ENCODE peak calls at places on chromosomes 5 and 9, in seven cellular contexts. U, A, Y, F, N, C and Q are unnamed samples.

GRCh38 chr5:127358274-127358673 is 67.7 kb downstream of the MEGF10 start:
- DNase-seq in U (no peak), A (no peak), Y (no peak), F (no peak), N (no peak), C (no peak), Q (no peak)

GRCh38 chr9:121765021-121765950 is 113.9 kb downstream of the DAB2IP start:
- DNase-seq in U (no peak), A (peak), Y (peak), F (no peak), N (peak), C (no peak), Q (no peak)

GRCh38 chr5:61918606-61919005 is 387.4 kb upstream of the KIF2A start:
- DNase-seq in U (no peak), A (no peak), Y (no peak), F (no peak), N (no peak), C (no peak), Q (no peak)

GRCh38 chr9:126802343-126803059 is 2.3 kb upstream of the ZBTB43 start:
- DNase-seq in U (no peak), A (no peak), Y (no peak), F (no peak), N (no peak), C (no peak), Q (no peak)

GRCh38 chr9:83569326-83569725 is 31.1 kb upstream of the FRMD3 start:
- DNase-seq in U (no peak), A (no peak), Y (no peak), F (no peak), N (no peak), C (no peak), Q (no peak)

GRCh38 chr9:4137755-4138154 is 162.1 kb downstream of the GLIS3 start:
- DNase-seq in U (no peak), A (no peak), Y (no peak), F (no peak), N (no peak), C (no peak), Q (no peak)

GRCh38 chr5:23012842-23013241 is 159.7 kb upstream of the CDH12 start:
- DNase-seq in U (no peak), A (no peak), Y (no peak), F (no peak), N (no peak), C (no peak), Q (no peak)

GRCh38 chr9:112308576-112308975 is 24.8 kb downstream of the PTBP3 start:
- DNase-seq in U (no peak), A (no peak), Y (no peak), F (peak), N (no peak), C (peak), Q (peak)

GRCh38 chr5:9063615-9064245 is 482.1 kb downstream of the SEMA5A start:
- DNase-seq in U (no peak), A (no peak), Y (no peak), F (no peak), N (no peak), C (no peak), Q (no peak)

GRCh38 chr5:43305948-43306563 is 7.2 kb downstream of the HMGCS1 start:
- DNase-seq in U (no peak), A (peak), Y (peak), F (no peak), N (no peak), C (peak), Q (peak)

GRCh38 chr9:107929439-107929838 is 439.9 kb upstream of the KLF4 start:
- DNase-seq in U (no peak), A (no peak), Y (no peak), F (no peak), N (peak), C (peak), Q (no peak)

GRCh38 chr9:76512826-76513225 is 53.8 kb downstream of the GCNT1 start:
- DNase-seq in U (no peak), A (no peak), Y (no peak), F (no peak), N (no peak), C (no peak), Q (no peak)

GRCh38 chr9:114225534-114226288 is 70.4 kb downstream of the COL27A1 start:
- DNase-seq in U (no peak), A (peak), Y (peak), F (no peak), N (no peak), C (no peak), Q (no peak)

GRCh38 chr5:43631182-43631910 is 28.4 kb downstream of the NNT start:
- DNase-seq in U (no peak), A (peak), Y (peak), F (peak), N (no peak), C (peak), Q (peak)

GRCh38 chr5:59799668-59800374 is 93.7 kb downstream of the PDE4D start:
- DNase-seq in U (no peak), A (peak), Y (no peak), F (peak), N (no peak), C (peak), Q (no peak)

GRCh38 chr5:72852356-72852755 is 35.9 kb downstream of the TNPO1 start:
- DNase-seq in U (no peak), A (no peak), Y (no peak), F (no peak), N (no peak), C (no peak), Q (no peak)

GRCh38 chr5:134570886-134571285 is 45.4 kb downstream of the JADE2 start:
- DNase-seq in U (no peak), A (no peak), Y (no peak), F (no peak), N (no peak), C (no peak), Q (no peak)

GRCh38 chr5:37637165-37637845 is 202.5 kb downstream of the GDNF start:
- DNase-seq in U (no peak), A (no peak), Y (no peak), F (no peak), N (no peak), C (no peak), Q (no peak)

GRCh38 chr5:151795426-151795825 is 23.7 kb downstream of the G3BP1 start:
- DNase-seq in U (no peak), A (no peak), Y (no peak), F (no peak), N (no peak), C (no peak), Q (no peak)

GRCh38 chr9:5939530-5939929 is 48.8 kb downstream of the MLANA start:
- DNase-seq in U (no peak), A (no peak), Y (no peak), F (no peak), N (no peak), C (no peak), Q (no peak)

GRCh38 chr9:133991211-133991921 is 758 bp downstream of the VAV2 start:
- DNase-seq in U (no peak), A (no peak), Y (no peak), F (peak), N (no peak), C (peak), Q (no peak)

GRCh38 chr9:95023217-95024003 is 294.1 kb downstream of the FANCC start:
- DNase-seq in U (no peak), A (no peak), Y (no peak), F (no peak), N (no peak), C (peak), Q (peak)

GRCh38 chr5:141940695-141941271 is 17.1 kb downstream of the DELE1 start:
- DNase-seq in U (no peak), A (no peak), Y (no peak), F (peak), N (peak), C (no peak), Q (no peak)

GRCh38 chr5:107295914-107296313 is 374.8 kb downstream of the EFNA5 start:
- DNase-seq in U (no peak), A (no peak), Y (no peak), F (no peak), N (no peak), C (no peak), Q (no peak)

GRCh38 chr5:15740383-15740782 is 240.4 kb downstream of the FBXL7 start:
- DNase-seq in U (no peak), A (no peak), Y (no peak), F (no peak), N (no peak), C (no peak), Q (no peak)

GRCh38 chr5:83396662-83397061 is 74.9 kb upstream of the VCAN start:
- DNase-seq in U (no peak), A (no peak), Y (no peak), F (no peak), N (no peak), C (no peak), Q (no peak)

GRCh38 chr5:77418601-77419591 is 73.2 kb downstream of the WDR41 start:
- DNase-seq in U (no peak), A (no peak), Y (no peak), F (no peak), N (peak), C (no peak), Q (no peak)

GRCh38 chr9:78121488-78121887 is 89.9 kb upstream of the GNAQ start:
- DNase-seq in U (peak), A (peak), Y (peak), F (peak), N (peak), C (peak), Q (no peak)

GRCh38 chr9:4141201-4141750 is 158.6 kb downstream of the GLIS3 start:
- DNase-seq in U (no peak), A (no peak), Y (no peak), F (no peak), N (no peak), C (no peak), Q (no peak)

GRCh38 chr5:112109331-112109993 is 309.6 kb downstream of the EPB41L4A start:
- DNase-seq in U (no peak), A (no peak), Y (no peak), F (peak), N (no peak), C (no peak), Q (no peak)